ENCODE peak calls at places on chromosomes 5 and 9, in four cellular contexts. One of them, this sample, is unnamed.

GRCh38 chr9:113516840-113517577 is 53.5 kb downstream of the RGS3 start:
- DNase-seq in HepG2: no peak
- DNase-seq in H1: no peak
- DNase-seq in A549: no peak
- DNase-seq in this sample: peak

GRCh38 chr5:177442066-177442836 is 4.4 kb upstream of the PRR7 start:
- DNase-seq in H1: no peak
- DNase-seq in A549: no peak
- DNase-seq in HepG2: no peak
- DNase-seq in this sample: no peak

GRCh38 chr9:137764981-137765380 is 112.6 kb upstream of the CACNA1B start:
- DNase-seq in A549: no peak
- DNase-seq in H1: no peak
- DNase-seq in HepG2: no peak
- DNase-seq in this sample: no peak

GRCh38 chr9:115213777-115214428 is 95.9 kb upstream of the TNC start:
- DNase-seq in A549: peak
- DNase-seq in HepG2: no peak
- DNase-seq in H1: no peak
- DNase-seq in this sample: no peak

GRCh38 chr9:94553029-94553938 is 1.6 kb upstream of the PCAT7 start:
- DNase-seq in A549: no peak
- DNase-seq in H1: no peak
- DNase-seq in HepG2: peak
- DNase-seq in this sample: no peak

GRCh38 chr9:78539904-78540303 is 243.0 kb downstream of the PSAT1 start:
- DNase-seq in A549: no peak
- DNase-seq in H1: no peak
- DNase-seq in HepG2: no peak
- DNase-seq in this sample: no peak

GRCh38 chr5:117084052-117084451 is 509.4 kb upstream of the SEMA6A start:
- DNase-seq in H1: no peak
- DNase-seq in HepG2: no peak
- DNase-seq in A549: no peak
- DNase-seq in this sample: no peak

GRCh38 chr9:35757527-35758275 is 3.6 kb upstream of the MSMP start:
- DNase-seq in HepG2: peak
- DNase-seq in A549: peak
- DNase-seq in H1: no peak
- DNase-seq in this sample: no peak

GRCh38 chr5:32436553-32437262 is 7.8 kb downstream of the ZFR start:
- DNase-seq in HepG2: no peak
- DNase-seq in A549: no peak
- DNase-seq in H1: no peak
- DNase-seq in this sample: no peak

GRCh38 chr9:99140685-99141314 is 35.9 kb downstream of the TGFBR1 start:
- DNase-seq in A549: peak
- DNase-seq in H1: no peak
- DNase-seq in HepG2: peak
- DNase-seq in this sample: no peak

GRCh38 chr5:30368064-30368463 is 825.4 kb upstream of the CDH6 start:
- DNase-seq in A549: no peak
- DNase-seq in HepG2: no peak
- DNase-seq in H1: no peak
- DNase-seq in this sample: no peak

GRCh38 chr5:180137401-180138213 is 66.0 kb upstream of the RNF130 start:
- DNase-seq in A549: no peak
- DNase-seq in HepG2: no peak
- DNase-seq in H1: peak
- DNase-seq in this sample: no peak

GRCh38 chr9:76704601-76705204 is 59.5 kb upstream of the PCA3 start:
- DNase-seq in A549: peak
- DNase-seq in H1: no peak
- DNase-seq in HepG2: peak
- DNase-seq in this sample: peak

GRCh38 chr5:125891326-125891725 is 531.9 kb upstream of the GRAMD2B start:
- DNase-seq in H1: no peak
- DNase-seq in HepG2: no peak
- DNase-seq in A549: no peak
- DNase-seq in this sample: no peak

GRCh38 chr5:125894383-125894782 is 528.8 kb upstream of the GRAMD2B start:
- DNase-seq in HepG2: no peak
- DNase-seq in A549: no peak
- DNase-seq in H1: no peak
- DNase-seq in this sample: no peak

GRCh38 chr5:125896381-125896780 is 526.8 kb upstream of the GRAMD2B start:
- DNase-seq in HepG2: no peak
- DNase-seq in A549: no peak
- DNase-seq in H1: no peak
- DNase-seq in this sample: no peak

GRCh38 chr5:125899006-125899405 is 524.2 kb upstream of the GRAMD2B start:
- DNase-seq in A549: no peak
- DNase-seq in HepG2: no peak
- DNase-seq in H1: no peak
- DNase-seq in this sample: no peak

DNA sequence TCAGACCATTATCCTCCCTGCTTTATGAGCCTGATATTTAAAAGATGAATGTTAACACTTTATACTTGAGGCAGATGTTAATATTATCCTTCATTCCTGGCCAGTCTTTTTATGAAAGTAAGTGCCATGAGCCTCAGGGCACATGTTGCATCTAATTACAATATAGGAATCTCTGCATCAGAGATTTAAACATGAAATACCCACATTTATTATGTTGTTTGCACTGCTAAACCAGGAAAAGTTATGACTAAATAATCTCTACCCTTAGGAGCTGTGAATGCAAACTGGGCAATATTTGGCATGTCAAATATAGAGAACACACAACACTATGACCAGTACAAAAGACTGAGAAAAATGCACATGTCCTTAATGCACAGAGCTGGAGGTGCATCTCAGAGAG is 526.1 kb upstream of the GRAMD2B start:
- DNase-seq in HepG2: no peak
- DNase-seq in H1: no peak
- DNase-seq in A549: no peak
- DNase-seq in this sample: no peak
- TF ChIP-seq HDAC2 in HepG2: no peak
- TF ChIP-seq HDAC2 in H1: no peak
- TF ChIP-seq HDAC2 in A549: no peak
- TF ChIP-seq HDAC2 in this sample: no peak

GRCh38 chr5:67183859-67184258 is 12.7 kb downstream of the CD180 start:
- DNase-seq in A549: no peak
- DNase-seq in H1: no peak
- DNase-seq in HepG2: no peak
- DNase-seq in this sample: no peak

GRCh38 chr5:67178085-67178484 is 18.5 kb downstream of the CD180 start:
- DNase-seq in A549: no peak
- DNase-seq in H1: no peak
- DNase-seq in HepG2: no peak
- DNase-seq in this sample: no peak

GRCh38 chr5:67182406-67182805 is 14.2 kb downstream of the CD180 start:
- DNase-seq in H1: peak
- DNase-seq in HepG2: no peak
- DNase-seq in A549: no peak
- DNase-seq in this sample: no peak

GRCh38 chr5:67179695-67180302 is 16.8 kb downstream of the CD180 start:
- DNase-seq in HepG2: no peak
- DNase-seq in H1: no peak
- DNase-seq in A549: no peak
- DNase-seq in this sample: no peak

DNA sequence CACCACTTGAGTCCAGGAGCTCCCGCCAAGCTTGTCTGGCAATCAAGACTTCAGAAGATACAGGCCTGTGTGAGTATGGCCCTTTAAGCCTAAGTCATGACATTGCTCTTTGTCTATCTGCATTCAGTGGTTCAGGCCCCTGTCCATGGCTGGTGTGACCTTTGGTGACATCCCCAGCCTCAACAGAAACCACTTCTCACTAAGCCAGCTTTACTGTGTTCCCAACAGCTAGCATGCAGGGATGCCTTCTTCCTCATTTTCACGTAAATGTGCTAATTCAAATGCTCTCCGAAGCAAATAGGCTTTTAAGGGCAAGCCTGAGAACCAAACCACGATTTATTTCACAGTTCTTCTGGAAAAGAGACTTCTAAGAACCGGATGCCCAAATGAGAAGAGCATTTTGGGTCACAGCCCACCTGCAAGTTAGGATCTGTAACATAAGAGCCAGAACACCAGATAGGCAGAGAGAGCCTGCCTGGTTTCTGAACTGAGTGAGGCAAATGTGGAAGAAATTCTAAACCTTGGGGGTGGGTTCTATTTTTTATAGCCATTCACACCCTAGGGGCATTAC is 14.9 kb downstream of the CD180 start:
- DNase-seq in H1: no peak
- DNase-seq in HepG2: no peak
- DNase-seq in A549: no peak
- DNase-seq in this sample: no peak
- TF ChIP-seq HDAC2 in H1: no peak
- TF ChIP-seq HDAC2 in HepG2: no peak
- TF ChIP-seq HDAC2 in A549: no peak
- TF ChIP-seq HDAC2 in this sample: no peak

GRCh38 chr9:2229109-2229733 is 214.1 kb downstream of the SMARCA2 start:
- DNase-seq in HepG2: no peak
- DNase-seq in A549: no peak
- DNase-seq in H1: no peak
- DNase-seq in this sample: no peak
- TF ChIP-seq HDAC2 in HepG2: no peak
- TF ChIP-seq HDAC2 in A549: no peak
- TF ChIP-seq HDAC2 in H1: no peak
- TF ChIP-seq HDAC2 in this sample: no peak

GRCh38 chr9:132114102-132114707 is 34.5 kb upstream of the MED27 start:
- DNase-seq in A549: peak
- DNase-seq in H1: peak
- DNase-seq in HepG2: peak
- DNase-seq in this sample: no peak
- TF ChIP-seq HDAC2 in A549: no peak
- TF ChIP-seq HDAC2 in H1: peak
- TF ChIP-seq HDAC2 in HepG2: peak
- TF ChIP-seq HDAC2 in this sample: no peak

This sample was measured in GM12878.